ENCODE peak calls at places on chromosomes 12 and 14, in four cellular contexts. R, E, X and A are unnamed samples.

GRCh38 chr14:58647777-58648176 is 10.0 kb downstream of the DACT1 start:
- DNase-seq in R (no peak), E (no peak), X (no peak), A (no peak)

GRCh38 chr14:73344304-73344703 is 107.0 kb downstream of the PAPLN start:
- DNase-seq in R (no peak), E (no peak), X (no peak), A (no peak)

GRCh38 chr12:116860281-116860680 is 21.0 kb downstream of the HRK start:
- DNase-seq in R (no peak), E (no peak), X (no peak), A (no peak)

GRCh38 chr12:129771238-129771637 is 132.6 kb downstream of the TMEM132D start:
- DNase-seq in R (no peak), E (no peak), X (no peak), A (no peak)

GRCh38 chr12:93521225-93521854 is 51.1 kb upstream of the SOCS2 start:
- DNase-seq in R (no peak), E (no peak), X (no peak), A (no peak)

GRCh38 chr14:25833341-25834121 is 764.3 kb downstream of the NOVA1 start:
- DNase-seq in R (peak; percentile 42), E (peak; percentile 15), X (peak; percentile 4), A (peak; percentile 44)

GRCh38 chr12:6867407-6868210 is at the start of gene TPI1:
- DNase-seq in R (peak; percentile 88), E (peak; percentile 89), X (peak; percentile 84), A (peak; percentile 92)

GRCh38 chr12:94185801-94186200 is 37.4 kb downstream of the PLXNC1 start:
- DNase-seq in R (no peak), E (no peak), X (no peak), A (no peak)

GRCh38 chr14:98198385-98198784 is 1073.6 kb downstream of the BCL11B start:
- DNase-seq in R (no peak), E (no peak), X (no peak), A (no peak)

GRCh38 chr14:95667251-95667693 is 19.0 kb upstream of the TCL1B start:
- DNase-seq in R (no peak), E (no peak), X (no peak), A (no peak)

GRCh38 chr12:4274396-4274959 is 916 bp downstream of the CCND2 start:
- DNase-seq in R (peak; percentile 55), E (no peak), X (peak; percentile 27), A (no peak)

GRCh38 chr12:522692-523378 is 63.1 kb downstream of the B4GALNT3 start:
- DNase-seq in R (no peak), E (no peak), X (no peak), A (no peak)